ENCODE peak calls at places on chromosomes 13 and 19, in seven cellular contexts. P is body of pancreas, T is tibial nerve, M is heart left ventricle, O is IMR-90, Y is sigmoid colon, F is adrenal gland. Q is an unnamed sample. For H3K4me1, the result is how much of the 10 kb centered on the place peaks cover.

GRCh38 chr13:50276550-50276949 is 261.3 kb downstream of the KCNRG start:
- DNase-seq in P (no peak), T (no peak), M (no peak), O (no peak), Y (no peak), F (no peak), Q (no peak)

GRCh38 chr13:110006304-110006703 is 219.9 kb upstream of the IRS2 start:
- DNase-seq in P (peak), T (no peak), M (peak), O (peak), Y (no peak), F (peak), Q (no peak)

GRCh38 chr19:13507053-13507611 is 853 bp upstream of the CACNA1A start:
- DNase-seq in P (no peak), T (no peak), M (no peak), O (peak), Y (no peak), F (no peak), Q (no peak)

GRCh38 chr19:6100284-6100915 is 9.9 kb downstream of the RFX2 start:
- DNase-seq in P (no peak), T (no peak), M (no peak), O (no peak), Y (no peak), F (peak), Q (no peak)

GRCh38 chr19:55220525-55220924 is 8.0 kb downstream of the TMEM86B start:
- DNase-seq in P (no peak), T (no peak), M (no peak), O (no peak), Y (no peak), F (no peak), Q (no peak)

GRCh38 chr13:93502071-93502470 is 275.5 kb downstream of the GPC6 start:
- DNase-seq in P (no peak), T (no peak), M (no peak), O (no peak), Y (no peak), F (no peak), Q (no peak)

GRCh38 chr19:10390652-10391286 is 10.4 kb upstream of the TYK2 start:
- DNase-seq in P (peak), T (peak), M (peak), O (peak), Y (peak), F (peak), Q (peak)

GRCh38 chr13:111074826-111075225 is 40.3 kb upstream of the ARHGEF7 start:
- DNase-seq in P (no peak), T (no peak), M (no peak), O (no peak), Y (no peak), F (no peak), Q (no peak)

GRCh38 chr13:28493740-28494536 is 990 bp downstream of the FLT1 start:
- DNase-seq in P (no peak), T (no peak), M (no peak), O (no peak), Y (no peak), F (no peak), Q (no peak)

GRCh38 chr19:43439183-43440063 is 24.7 kb downstream of the TEX101 start:
- DNase-seq in P (no peak), T (no peak), M (no peak), O (no peak), Y (no peak), F (no peak), Q (no peak)

GRCh38 chr13:105773887-105774538 is 761.4 kb downstream of the EFNB2 start:
- DNase-seq in P (no peak), T (no peak), M (no peak), O (peak), Y (no peak), F (no peak), Q (no peak)

GRCh38 chr13:85666356-85666755 is 132.9 kb downstream of the SLITRK6 start:
- DNase-seq in P (no peak), T (no peak), M (no peak), O (no peak), Y (no peak), F (no peak), Q (no peak)

GRCh38 chr13:31914843-31915242 is 116.7 kb upstream of the FRY start:
- DNase-seq in P (no peak), T (no peak), M (no peak), O (no peak), Y (no peak), F (no peak), Q (no peak)

GRCh38 chr13:31910633-31911032 is 120.9 kb upstream of the FRY start:
- DNase-seq in P (no peak), T (no peak), M (no peak), O (no peak), Y (no peak), F (no peak), Q (no peak)

GRCh38 chr13:31913459-31913858 is 118.1 kb upstream of the FRY start:
- DNase-seq in P (peak), T (no peak), M (no peak), O (no peak), Y (no peak), F (no peak), Q (no peak)

GRCh38 chr13:31909889-31910551 is 121.6 kb upstream of the FRY start:
- DNase-seq in P (peak), T (no peak), M (peak), O (peak), Y (no peak), F (peak), Q (peak)

GRCh38 chr13:31912641-31913401 is 118.8 kb upstream of the FRY start:
- DNase-seq in P (no peak), T (no peak), M (no peak), O (no peak), Y (no peak), F (no peak), Q (no peak)
- H3K4me1 ChIP-seq in P (under half), T (under half), M (under half), O (under half), Y (under half), F (under half), Q (under half)

DNA sequence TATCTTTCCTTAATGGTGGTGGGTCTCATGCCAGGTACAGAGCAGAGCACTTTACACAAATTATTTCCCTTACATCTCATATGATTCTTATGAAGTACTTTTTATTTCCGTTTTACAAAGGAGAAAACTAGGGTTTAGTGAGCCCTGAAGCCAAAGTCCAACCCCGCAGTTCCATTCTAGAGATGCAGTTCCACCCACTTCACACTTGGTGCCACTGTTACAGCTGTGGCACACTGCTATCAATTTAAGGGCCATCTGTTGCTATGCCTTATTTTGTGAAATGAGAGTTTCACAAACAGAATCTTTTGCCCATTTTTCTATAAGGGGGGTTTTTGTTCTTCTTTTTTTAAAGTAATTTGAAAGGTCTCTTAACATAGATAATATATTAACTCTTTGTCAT is 12.9 kb downstream of the MIPEP start:
- DNase-seq in P (peak), T (no peak), M (no peak), O (peak), Y (no peak), F (no peak), Q (no peak)
- TF ChIP-seq POLR2A in P (no peak), T (no peak), M (no peak), O (no peak), Y (no peak), F (no peak), Q (no peak)

GRCh38 chr19:11982526-11982925 is 17.7 kb downstream of the ZNF763 start:
- DNase-seq in P (no peak), T (no peak), M (no peak), O (no peak), Y (no peak), F (no peak), Q (no peak)
- H3K4me1 ChIP-seq in P (under half), T (under half), M (under half), O (under half), Y (under half), F (under half), Q (under half)

GRCh38 chr19:40614595-40615411 is 13.6 kb downstream of the LTBP4 start:
- DNase-seq in P (peak), T (peak), M (peak), O (peak), Y (peak), F (peak), Q (peak)
- TF ChIP-seq POLR2A in P (no peak), T (no peak), M (peak), O (peak), Y (no peak), F (peak), Q (no peak)

GRCh38 chr13:31767175-31767900 is 28.0 kb downstream of the RXFP2 start:
- DNase-seq in P (no peak), T (no peak), M (no peak), O (peak), Y (no peak), F (no peak), Q (no peak)
- H3K4me1 ChIP-seq in P (under half), T (under half), M (under half), O (under half), Y (under half), F (under half), Q (under half)

GRCh38 chr13:91157273-91158014 is 190.0 kb upstream of the MIR17HG start:
- DNase-seq in P (no peak), T (no peak), M (no peak), O (no peak), Y (no peak), F (no peak), Q (no peak)
- TF ChIP-seq POLR2A in P (no peak), T (no peak), M (no peak), O (no peak), Y (no peak), F (no peak), Q (no peak)

DNA sequence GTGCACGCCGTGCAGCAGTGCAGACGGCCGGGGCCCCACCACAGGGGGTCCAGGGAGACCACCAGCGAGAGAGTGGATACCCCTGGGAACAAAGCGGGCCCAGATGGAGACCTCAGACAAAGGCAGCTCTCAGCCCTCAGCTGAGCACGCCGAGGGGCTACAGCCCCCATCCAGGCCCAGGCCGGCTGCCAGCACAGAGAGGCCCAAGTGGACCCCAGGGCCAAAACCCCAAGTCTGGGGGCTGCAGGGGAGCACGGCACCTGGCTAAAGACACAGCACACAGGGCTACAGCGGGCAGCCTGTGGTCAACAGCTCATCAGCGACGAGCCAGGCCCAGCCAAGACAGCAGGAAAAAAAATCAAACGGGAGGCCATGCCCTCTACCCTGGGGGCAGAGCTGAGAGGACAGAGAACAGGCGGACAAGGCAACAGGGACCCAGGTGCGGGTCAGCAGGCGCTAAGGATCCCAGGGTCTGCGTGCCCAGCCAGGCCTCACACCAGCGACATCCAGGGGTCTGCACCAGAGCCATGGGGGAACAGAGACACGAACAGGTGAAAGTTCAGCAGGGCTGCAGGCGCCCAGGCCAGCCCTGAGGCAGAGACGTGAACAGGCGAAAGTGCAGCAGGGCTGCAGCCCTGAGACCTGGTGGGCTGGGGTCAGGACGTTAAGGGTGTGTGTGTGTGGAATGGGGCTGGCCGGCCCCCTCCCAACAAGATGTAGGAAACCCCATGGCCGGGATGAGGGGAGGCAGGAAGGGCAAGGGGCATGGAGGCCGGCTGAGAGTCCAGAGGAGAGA is 34.3 kb downstream of the RASA3 start:
- DNase-seq in P (peak), T (peak), M (peak), O (no peak), Y (peak), F (no peak), Q (no peak)
- H3K4me1 ChIP-seq in P (under half), T (under half), M (under half), O (under half), Y (under half), F (under half), Q (under half)

Q was measured in ovary.